ENCODE peak calls at places on chromosome 1, in five cellular contexts. J is mesothelial cell of epicardium, X is NCI-H510A treated with DMSO at 0.1 percent for 48 hours, L is ecto neural progenitor cell, P is NCI-H2029 treated with DMSO at 0.1 percent for 48 hours. M is an unnamed sample.
A peak's percentile ranks its signal among the peaks of the same experiment; 100 is the strongest.

GRCh38 chr1:86419277-86419903 is 4.6 kb upstream of the CLCA2 start:
- DNase-seq in J (no peak), X (no peak), L (no peak), P (no peak), M (no peak)

GRCh38 chr1:55696181-55696580 is 481.0 kb upstream of the USP24 start:
- DNase-seq in J (no peak), X (no peak), L (no peak), P (no peak), M (no peak)

GRCh38 chr1:237411621-237412020 is 369.6 kb downstream of the RYR2 start:
- DNase-seq in J (no peak), X (peak; percentile 1), L (no peak), P (no peak), M (no peak)

GRCh38 chr1:55051621-55052020 is 12.3 kb downstream of the PCSK9 start:
- DNase-seq in J (no peak), X (no peak), L (no peak), P (no peak), M (no peak)

GRCh38 chr1:64046243-64046642 is 157.2 kb upstream of the UBE2U start:
- DNase-seq in J (no peak), X (no peak), L (no peak), P (peak; percentile 48), M (no peak)

GRCh38 chr1:200242379-200243041 is 167.3 kb downstream of the ZNF281 start:
- DNase-seq in J (no peak), X (peak; percentile 83), L (no peak), P (no peak), M (no peak)

GRCh38 chr1:69814926-69815325 is 247.2 kb downstream of the LRRC7 start:
- DNase-seq in J (no peak), X (no peak), L (no peak), P (no peak), M (no peak)

GRCh38 chr1:117587479-117588356 is 18.1 kb upstream of the TENT5C start:
- DNase-seq in J (no peak), X (no peak), L (no peak), P (no peak), M (no peak)

GRCh38 chr1:151972533-151973270 is 21.0 kb downstream of the S100A10 start:
- DNase-seq in J (no peak), X (no peak), L (no peak), P (no peak), M (no peak)

GRCh38 chr1:94708299-94708685 is 111.9 kb upstream of the SLC44A3 start:
- DNase-seq in J (no peak), X (no peak), L (no peak), P (no peak), M (no peak)

GRCh38 chr1:208475449-208475848 is 231.3 kb upstream of the PLXNA2 start:
- DNase-seq in J (no peak), X (no peak), L (no peak), P (no peak), M (no peak)

GRCh38 chr1:24673336-24673735 is 30.2 kb downstream of the SRRM1 start:
- DNase-seq in J (no peak), X (no peak), L (no peak), P (no peak), M (no peak)

GRCh38 chr1:23544444-23545389 is 13.7 kb upstream of the E2F2 start:
- DNase-seq in J (peak; percentile 59), X (peak; percentile 74), L (peak; percentile 82), P (no peak), M (peak; percentile 44)

GRCh38 chr1:7384679-7385078 is 386.4 kb upstream of the VAMP3 start:
- DNase-seq in J (no peak), X (no peak), L (peak; percentile 37), P (no peak), M (no peak)

GRCh38 chr1:26684763-26685162 is 11.1 kb upstream of the ARID1A start:
- DNase-seq in J (no peak), X (no peak), L (no peak), P (no peak), M (no peak)

GRCh38 chr1:32769524-32770220 is 47.5 kb downstream of the YARS1 start:
- DNase-seq in J (no peak), X (no peak), L (no peak), P (no peak), M (no peak)

GRCh38 chr1:115454835-115455511 is 116.9 kb upstream of the NGF start:
- DNase-seq in J (no peak), X (peak; percentile 39), L (no peak), P (peak; percentile 40), M (no peak)

GRCh38 chr1:36321119-36321951 is 2.1 kb downstream of the EVA1B start:
- DNase-seq in J (peak; percentile 84), X (no peak), L (peak; percentile 88), P (no peak), M (no peak)

GRCh38 chr1:84402060-84402459 is 3.8 kb downstream of the DNASE2B start:
- DNase-seq in J (no peak), X (no peak), L (no peak), P (no peak), M (no peak)

GRCh38 chr1:37575692-37576091 is 19.0 kb downstream of the DNALI1 start:
- DNase-seq in J (no peak), X (no peak), L (no peak), P (no peak), M (no peak)

GRCh38 chr1:1510912-1511532 is 940 bp upstream of the ATAD3A start:
- DNase-seq in J (no peak), X (peak; percentile 99), L (peak; percentile 59), P (no peak), M (peak; percentile 34)

GRCh38 chr1:28417441-28418277 is 48.1 kb downstream of the PHACTR4 start:
- DNase-seq in J (no peak), X (no peak), L (no peak), P (no peak), M (no peak)

GRCh38 chr1:161117681-161118581 is at the start of the genes NIT1 and PFDN2:
- DNase-seq in J (peak; percentile 76), X (peak; percentile 68), L (peak; percentile 92), P (peak; percentile 37), M (peak; percentile 74)

GRCh38 chr1:2412773-2413494 is 570 bp upstream of the PEX10 start:
- DNase-seq in J (no peak), X (no peak), L (peak; percentile 74), P (no peak), M (no peak)

GRCh38 chr1:202807926-202808757 is at the start of gene KDM5B:
- DNase-seq in J (peak; percentile 54), X (peak; percentile 57), L (peak; percentile 88), P (no peak), M (peak; percentile 37)

GRCh38 chr1:41464886-41465285 is 19.6 kb downstream of the EDN2 start:
- DNase-seq in J (no peak), X (no peak), L (no peak), P (no peak), M (no peak)

GRCh38 chr1:206898909-206899431 is 1.7 kb downstream of the IL24 start:
- DNase-seq in J (no peak), X (no peak), L (no peak), P (no peak), M (no peak)

GRCh38 chr1:180952657-180953013 is 39.9 kb downstream of the KIAA1614 start:
- DNase-seq in J (no peak), X (no peak), L (no peak), P (no peak), M (no peak)

GRCh38 chr1:238672262-238672661 is 714.1 kb upstream of the CHRM3 start:
- DNase-seq in J (no peak), X (no peak), L (no peak), P (no peak), M (no peak)

GRCh38 chr1:91440845-91441244 is 36.2 kb upstream of the HFM1 start:
- DNase-seq in J (no peak), X (no peak), L (no peak), P (no peak), M (no peak)

GRCh38 chr1:185568155-185569123 is 165.8 kb upstream of the HMCN1 start:
- DNase-seq in J (no peak), X (no peak), L (no peak), P (no peak), M (no peak)

GRCh38 chr1:77193951-77194350 is 25.3 kb downstream of the PIGK start:
- DNase-seq in J (no peak), X (no peak), L (no peak), P (no peak), M (no peak)

GRCh38 chr1:181538836-181539235 is 55.5 kb downstream of the CACNA1E start:
- DNase-seq in J (no peak), X (no peak), L (no peak), P (no peak), M (no peak)

GRCh38 chr1:53107570-53108322 is 34.7 kb downstream of the SLC1A7 start:
- DNase-seq in J (no peak), X (peak; percentile 37), L (no peak), P (peak; percentile 97), M (no peak)

GRCh38 chr1:167720965-167721616 is 691 bp upstream of the MPZL1 start:
- DNase-seq in J (no peak), X (peak; percentile 40), L (no peak), P (no peak), M (no peak)

GRCh38 chr1:233075045-233075444 is 124.6 kb downstream of the NTPCR start:
- DNase-seq in J (no peak), X (no peak), L (no peak), P (no peak), M (no peak)

GRCh38 chr1:42682739-42683529 is 716 bp downstream of the YBX1 start:
- DNase-seq in J (peak; percentile 51), X (peak; percentile 10), L (peak; percentile 73), P (peak; percentile 42), M (peak; percentile 58)

GRCh38 chr1:31372961-31373896 is at the start of gene FABP3:
- DNase-seq in J (peak; percentile 40), X (peak; percentile 10), L (peak; percentile 91), P (no peak), M (no peak)

M was measured in NCI-H1048.